ENCODE peak calls at places on chromosomes 13 and 19, in four cellular contexts. Y, Q, D and V are unnamed samples.
A peak's percentile ranks its signal among the peaks of the same experiment; 100 is the strongest.

GRCh38 chr19:30011051-30011578 is 69.1 kb downstream of the URI1 start:
- DNase-seq in Y (no peak), Q (no peak), D (no peak), V (no peak)

GRCh38 chr13:44815507-44816074 is 173.7 kb downstream of the NUFIP1 start:
- DNase-seq in Y (no peak), Q (no peak), D (peak; percentile 92), V (peak; percentile 27)

GRCh38 chr13:102839462-102839861 is 6.4 kb upstream of the ERCC5 start:
- DNase-seq in Y (no peak), Q (no peak), D (no peak), V (no peak)

GRCh38 chr19:3606690-3607289 is at the start of gene TBXA2R:
- DNase-seq in Y (peak; percentile 96), Q (no peak), D (no peak), V (peak; percentile 93)

GRCh38 chr13:70622785-70623184 is 514.5 kb upstream of the KLHL1 start:
- DNase-seq in Y (no peak), Q (no peak), D (no peak), V (no peak)

GRCh38 chr19:5588441-5588840 is 20.7 kb upstream of the TINCR start:
- DNase-seq in Y (no peak), Q (no peak), D (no peak), V (no peak)

GRCh38 chr19:54803410-54803809 is at the start of gene KIR2DL4:
- DNase-seq in Y (no peak), Q (no peak), D (no peak), V (no peak)

GRCh38 chr19:54188224-54188871 is 1.0 kb downstream of the MBOAT7 start:
- DNase-seq in Y (no peak), Q (no peak), D (no peak), V (no peak)

GRCh38 chr19:6264077-6264445 is 15.7 kb downstream of the MLLT1 start:
- DNase-seq in Y (no peak), Q (no peak), D (no peak), V (no peak)

GRCh38 chr13:31896427-31896826 is 135.1 kb upstream of the FRY start:
- DNase-seq in Y (no peak), Q (no peak), D (no peak), V (no peak)

GRCh38 chr13:34462843-34463242 is 479.2 kb upstream of the NBEA start:
- DNase-seq in Y (no peak), Q (no peak), D (no peak), V (no peak)

GRCh38 chr19:30148039-30148438 is 206.0 kb downstream of the URI1 start:
- DNase-seq in Y (no peak), Q (no peak), D (peak; percentile 60), V (no peak)

GRCh38 chr13:106721599-106721998 is 153.7 kb upstream of the ARGLU1 start:
- DNase-seq in Y (no peak), Q (no peak), D (no peak), V (no peak)

GRCh38 chr13:27295096-27295495 is 24.5 kb downstream of the RASL11A start:
- DNase-seq in Y (no peak), Q (no peak), D (no peak), V (no peak)

GRCh38 chr13:21550918-21551317 is 53.1 kb downstream of the MICU2 start:
- DNase-seq in Y (no peak), Q (no peak), D (peak; percentile 6), V (no peak)
- TF ChIP-seq TCF12 in Y (no peak), Q (no peak), D (no peak), V (no peak)

GRCh38 chr13:94494021-94494420 is 14.5 kb upstream of the DCT start:
- DNase-seq in Y (peak; percentile 45), Q (no peak), D (no peak), V (no peak)
- TF ChIP-seq TCF12 in Y (no peak), Q (no peak), D (no peak), V (no peak)

DNA sequence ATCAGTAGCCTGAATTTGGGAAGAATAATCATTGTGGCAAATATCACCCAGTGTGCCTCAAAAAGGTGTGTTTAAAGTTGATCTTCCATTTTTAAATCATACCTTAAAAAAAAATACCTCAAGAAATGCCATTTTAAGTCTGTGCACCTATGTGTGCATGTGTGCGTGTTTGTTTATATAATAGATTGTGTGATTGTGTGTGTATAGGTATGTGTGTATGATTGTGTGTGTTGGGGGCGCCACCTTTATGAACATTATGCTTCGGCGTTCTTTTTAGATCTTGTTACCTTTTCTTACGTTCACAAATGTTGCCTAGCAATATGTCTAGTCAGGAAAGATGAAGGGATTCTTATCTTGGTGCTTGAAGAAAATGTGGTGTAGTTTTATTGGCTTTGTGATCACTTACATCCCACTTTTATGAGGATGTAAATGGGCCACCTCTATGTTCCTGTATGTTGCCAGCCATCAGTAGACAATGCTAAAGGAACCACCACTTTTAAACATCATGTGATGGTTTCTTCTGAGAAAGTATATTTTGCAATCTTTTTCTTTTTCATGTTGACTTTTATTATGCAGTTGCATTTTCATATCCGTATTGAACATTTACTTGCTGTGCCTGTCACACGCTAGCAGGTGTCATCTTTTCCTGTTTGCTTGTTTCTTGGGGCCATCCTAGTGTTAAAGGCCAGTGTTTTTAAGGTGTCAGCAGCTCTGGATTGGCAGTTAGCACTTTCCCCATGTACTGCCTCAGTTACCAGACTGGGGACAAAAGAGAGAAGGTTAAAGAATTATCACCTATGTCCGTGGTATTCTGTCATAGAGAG is 2.2 kb upstream of the IRS2 start:
- DNase-seq in Y (no peak), Q (no peak), D (no peak), V (no peak)
- TF ChIP-seq TCF12 in Y (no peak), Q (no peak), D (no peak), V (no peak)

DNA sequence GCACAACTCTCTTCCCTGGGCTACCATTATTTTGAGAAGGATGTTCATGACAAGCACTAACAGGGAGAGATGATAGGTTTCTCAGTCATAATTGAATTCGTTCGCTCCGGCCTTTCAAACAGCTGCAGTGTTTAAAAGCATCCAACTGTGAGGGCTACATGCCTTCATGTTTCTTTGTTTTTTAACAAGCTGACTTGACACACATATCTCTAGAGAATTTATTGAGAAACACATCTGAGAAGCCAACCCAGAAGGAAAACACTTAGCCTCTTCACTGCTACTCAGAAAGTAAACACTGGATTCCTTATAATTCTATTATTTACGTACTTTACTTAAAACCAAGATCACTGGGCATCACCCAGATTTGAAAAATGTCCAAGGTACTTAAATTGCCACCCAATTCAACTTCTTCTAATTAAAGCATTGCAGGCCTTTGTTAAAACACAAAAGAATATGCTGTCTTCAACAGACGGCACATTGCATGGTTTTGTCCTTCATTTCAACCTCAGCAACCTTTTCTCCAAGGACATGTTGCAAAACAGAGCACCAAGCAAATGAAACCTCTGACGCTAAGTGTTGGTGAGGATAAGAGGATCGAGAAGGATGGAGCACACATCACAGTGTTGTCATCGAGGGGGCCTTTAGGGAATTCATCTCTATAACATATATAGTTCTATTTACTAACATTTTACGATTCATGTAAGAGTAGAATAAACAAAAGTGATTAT is 75.8 kb downstream of the TBC1D4 start:
- DNase-seq in Y (no peak), Q (no peak), D (no peak), V (no peak)
- TF ChIP-seq TCF12 in Y (no peak), Q (no peak), D (no peak), V (no peak)

DNA sequence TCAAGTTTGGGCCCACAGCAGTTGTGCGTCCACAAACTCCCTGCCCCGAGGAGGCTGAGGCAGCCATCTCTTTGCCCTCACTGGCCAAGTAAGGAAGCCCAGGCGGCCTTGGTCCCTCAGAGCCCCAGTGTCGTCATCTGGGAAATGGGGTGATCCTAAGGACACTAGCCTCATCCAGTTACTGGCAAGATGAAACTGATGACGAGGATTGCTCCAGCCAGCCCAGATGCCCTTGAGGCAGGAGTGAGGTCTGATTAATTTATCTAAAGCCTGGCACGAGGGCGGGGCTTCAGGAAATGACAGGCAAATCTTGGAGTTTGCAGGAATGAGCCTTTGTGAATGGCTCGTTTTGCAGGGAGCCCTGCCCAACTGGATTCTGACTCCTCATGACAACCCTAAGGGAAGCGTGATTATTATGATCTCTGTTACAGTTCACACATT is 5.6 kb downstream of the LIPE start:
- DNase-seq in Y (no peak), Q (no peak), D (no peak), V (no peak)
- TF ChIP-seq TCF12 in Y (no peak), Q (no peak), D (no peak), V (no peak)

GRCh38 chr19:1970806-1971502 is 30.0 kb downstream of the CSNK1G2 start:
- DNase-seq in Y (no peak), Q (no peak), D (no peak), V (no peak)

GRCh38 chr19:1969176-1970002 is 28.4 kb downstream of the CSNK1G2 start:
- DNase-seq in Y (no peak), Q (no peak), D (no peak), V (no peak)

GRCh38 chr19:1968279-1969175 is 27.6 kb downstream of the CSNK1G2 start:
- DNase-seq in Y (peak; percentile 86), Q (no peak), D (no peak), V (no peak)

GRCh38 chr19:1970003-1970805 is 29.2 kb downstream of the CSNK1G2 start:
- DNase-seq in Y (no peak), Q (no peak), D (no peak), V (no peak)

DNA sequence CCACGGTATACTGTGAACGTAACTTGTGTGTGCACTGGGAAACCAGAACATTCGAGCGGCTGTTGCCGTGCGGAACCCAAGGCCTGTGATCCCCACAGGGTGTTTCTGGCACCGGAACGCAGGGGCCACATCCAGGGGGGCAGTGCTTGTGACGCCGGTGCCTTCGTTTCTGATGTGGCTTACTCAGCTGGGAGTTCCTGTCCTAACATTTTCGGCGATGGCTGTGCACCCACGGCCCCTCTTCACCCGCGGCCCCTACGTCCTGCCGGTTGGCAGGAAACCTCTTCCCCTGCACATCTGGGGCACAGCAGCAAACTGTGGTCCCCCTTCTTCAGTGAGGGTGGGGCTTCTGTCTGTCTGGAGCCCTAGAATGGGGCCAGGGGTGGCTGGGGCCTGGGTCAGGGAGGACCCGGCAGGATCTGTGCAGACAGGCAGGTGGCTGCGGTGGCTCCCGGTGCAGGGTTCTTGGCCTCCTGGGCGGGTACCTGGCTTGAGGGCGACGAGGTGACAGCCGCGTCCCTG is 26.2 kb downstream of the CSNK1G2 start:
- DNase-seq in Y (no peak), Q (no peak), D (no peak), V (no peak)
- TF ChIP-seq TCF12 in Y (no peak), Q (no peak), D (no peak), V (no peak)